ENCODE peak calls at places on chromosomes 3 and 15, in four cellular contexts. O, U, J and C are unnamed samples.

GRCh38 chr3:45464336-45464809 is 76.0 kb downstream of the LARS2 start:
- DNase-seq in U (peak; percentile 5), J (peak; percentile 35), O (no peak), C (no peak)

GRCh38 chr15:63596666-63597032 is 538 bp upstream of the FBXL22 start:
- DNase-seq in U (no peak), O (peak; percentile 34), J (no peak), C (no peak)

GRCh38 chr15:51499379-51499976 is 123.1 kb downstream of the DMXL2 start:
- DNase-seq in J (no peak), O (peak; percentile 28), U (peak; percentile 73), C (peak; percentile 48)

GRCh38 chr3:43497405-43497804 is 124.4 kb downstream of the ANO10 start:
- DNase-seq in J (no peak), O (no peak), U (no peak), C (no peak)

GRCh38 chr3:64260391-64260790 is 35.1 kb upstream of the PRICKLE2 start:
- DNase-seq in U (no peak), O (no peak), J (no peak), C (no peak)

GRCh38 chr3:66480666-66481065 is 20.2 kb downstream of the LRIG1 start:
- DNase-seq in U (no peak), J (peak; percentile 30), O (no peak), C (no peak)

GRCh38 chr3:61858054-61858453 is 296.7 kb downstream of the PTPRG start:
- DNase-seq in U (no peak), J (no peak), O (no peak), C (peak; percentile 12)

GRCh38 chr3:172303941-172304558 is 144.2 kb downstream of the GHSR start:
- DNase-seq in O (no peak), J (no peak), U (no peak), C (no peak)

GRCh38 chr15:55361048-55361447 is 42.0 kb downstream of the PIGB start:
- DNase-seq in J (no peak), O (no peak), U (no peak), C (no peak)

GRCh38 chr15:74400313-74400850 is 32.9 kb upstream of the CYP11A1 start:
- DNase-seq in O (no peak), U (no peak), J (peak; percentile 74), C (no peak)

GRCh38 chr3:123853686-123854372 is 30.3 kb downstream of the MYLK start:
- DNase-seq in U (no peak), O (no peak), J (no peak), C (no peak)
- H3K9me3 ChIP-seq in U (peaks cover 22% of the 10 kb centered on the region), O (no peaks in the 10 kb centered on the region), J (no peaks in the 10 kb centered on the region), C (peaks cover 7% of the 10 kb centered on the region)

DNA sequence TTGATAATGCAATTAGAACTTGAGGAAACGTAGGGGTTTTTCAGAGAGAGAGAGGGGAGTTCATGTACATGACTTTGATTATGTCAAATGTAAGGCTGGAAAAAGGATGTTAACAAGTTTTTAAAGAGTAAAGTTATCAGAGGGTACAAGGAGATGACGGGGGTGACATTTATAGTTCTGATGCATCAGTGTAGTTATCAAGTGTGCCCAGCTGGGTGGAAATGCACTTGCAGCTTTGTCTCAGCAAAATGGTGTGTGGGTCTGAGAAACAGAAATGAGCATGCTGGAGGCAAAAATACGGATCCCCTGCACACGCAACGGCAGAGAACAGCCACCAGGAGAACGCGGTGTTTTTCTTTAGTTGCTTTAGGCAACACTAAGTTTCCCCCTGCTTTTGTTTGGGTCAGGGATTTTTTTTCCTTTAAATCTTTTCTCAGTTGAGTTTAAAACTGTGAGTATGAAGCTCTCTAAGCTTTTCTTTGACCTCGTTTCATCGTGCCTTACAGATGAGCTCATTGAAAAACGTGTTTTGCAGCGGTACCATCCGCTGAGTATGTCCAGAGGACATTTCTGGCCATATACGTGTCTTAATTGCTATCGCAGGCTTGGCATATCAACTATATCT is 205.4 kb downstream of the PDZRN3 start:
- DNase-seq in J (no peak), U (no peak), O (peak; percentile 31), C (peak; percentile 40)
- TF ChIP-seq CTCF in J (peak; percentile 32), U (no peak), O (no peak), C (peak; percentile 19)

GRCh38 chr3:9768376-9768775 is 1.4 kb downstream of the CAMK1 start:
- DNase-seq in J (no peak), O (no peak), U (no peak), C (no peak)
- H3K4me2 ChIP-seq in J (no peak overlapping the region), O (peak overlapping the region; percentile 88), U (peak overlapping the region; percentile 98), C (no peak overlapping the region)

DNA sequence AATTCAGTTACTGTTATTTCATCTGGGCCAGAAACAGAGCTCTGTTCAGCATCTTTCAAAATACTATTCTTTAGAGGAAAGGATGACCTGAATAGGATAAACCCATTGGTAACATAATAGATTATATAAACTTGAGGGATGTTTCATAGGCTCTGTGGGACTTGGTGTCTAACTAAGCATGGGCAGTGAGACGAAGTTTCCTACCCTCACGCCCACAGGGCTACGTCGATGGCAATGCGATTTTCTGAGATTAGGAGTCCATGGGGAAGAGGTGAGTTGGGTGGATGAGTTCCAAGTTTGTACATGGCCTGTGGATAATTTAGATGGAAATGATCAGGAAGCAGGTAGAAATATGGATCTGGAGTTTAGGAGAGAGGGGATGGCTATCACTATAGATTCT is 115.2 kb upstream of the TBL1XR1 start:
- DNase-seq in J (no peak), O (no peak), U (no peak), C (no peak)
- H3K9me3 ChIP-seq in J (peaks cover 7% of the 10 kb centered on the region), O (no peaks in the 10 kb centered on the region), U (no peaks in the 10 kb centered on the region), C (peaks cover 4% of the 10 kb centered on the region)

DNA sequence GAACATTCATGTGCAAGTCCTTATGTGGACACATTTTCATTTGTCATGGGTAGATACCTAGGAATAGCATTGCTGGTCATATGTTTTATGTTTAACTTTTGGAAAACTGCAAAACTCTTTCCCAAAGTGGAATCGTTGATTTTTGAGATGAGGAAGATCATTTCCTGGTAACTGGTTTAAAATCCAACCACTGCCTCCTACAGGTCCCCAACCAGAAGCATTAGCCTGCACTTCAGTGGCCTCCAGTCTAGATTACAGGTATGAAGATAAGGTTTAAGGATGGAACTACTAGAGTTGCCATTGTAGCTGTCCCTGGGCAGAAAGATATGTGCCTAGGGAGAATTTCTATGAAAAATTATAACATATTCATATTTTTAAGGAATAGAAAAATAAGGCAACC is 48.7 kb upstream of the BHLHE40 start:
- DNase-seq in J (no peak), U (no peak), O (no peak), C (no peak)
- TF ChIP-seq CTCF in J (no peak), U (no peak), O (no peak), C (no peak)

GRCh38 chr3:146247906-146248305 is 3.0 kb downstream of the PLSCR4 start:
- DNase-seq in O (no peak), U (no peak), J (no peak), C (no peak)
- H3K4me2 ChIP-seq in O (no peak overlapping the region), U (no peak overlapping the region), J (no peak overlapping the region), C (no peak overlapping the region)

DNA sequence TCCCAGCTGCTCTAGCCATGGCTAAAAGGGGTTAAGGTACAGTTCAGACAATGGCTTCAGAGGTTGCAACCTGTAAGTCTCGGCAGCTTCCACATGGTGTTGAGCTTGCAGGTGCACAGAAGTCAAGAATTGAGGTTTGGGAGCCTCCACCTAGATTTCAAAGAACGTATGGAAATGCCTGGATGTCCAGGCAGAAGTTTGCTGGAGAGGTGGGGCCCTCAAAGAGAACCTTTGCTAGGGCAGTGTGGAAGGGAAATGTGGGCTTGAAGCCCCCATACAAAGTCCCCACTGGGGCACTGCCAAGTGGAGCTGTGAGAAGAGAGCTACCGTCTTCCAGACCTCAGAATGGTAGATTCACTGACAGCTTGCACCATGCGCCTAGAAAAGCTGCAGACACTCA is 73.7 kb downstream of the STT3B start:
- DNase-seq in U (peak; percentile 17), O (no peak), J (peak; percentile 26), C (no peak)
- H3K9me3 ChIP-seq in U (peaks cover 17% of the 10 kb centered on the region), O (no peaks in the 10 kb centered on the region), J (peaks cover 48% of the 10 kb centered on the region), C (peaks cover 6% of the 10 kb centered on the region)

GRCh38 chr3:184229424-184230080 is at the start of gene VWA5B2:
- DNase-seq in U (peak; percentile 57), O (peak; percentile 89), J (peak; percentile 79), C (peak; percentile 43)
- TF ChIP-seq CTCF in U (no peak), O (peak; percentile 3), J (peak; percentile 37), C (no peak)

DNA sequence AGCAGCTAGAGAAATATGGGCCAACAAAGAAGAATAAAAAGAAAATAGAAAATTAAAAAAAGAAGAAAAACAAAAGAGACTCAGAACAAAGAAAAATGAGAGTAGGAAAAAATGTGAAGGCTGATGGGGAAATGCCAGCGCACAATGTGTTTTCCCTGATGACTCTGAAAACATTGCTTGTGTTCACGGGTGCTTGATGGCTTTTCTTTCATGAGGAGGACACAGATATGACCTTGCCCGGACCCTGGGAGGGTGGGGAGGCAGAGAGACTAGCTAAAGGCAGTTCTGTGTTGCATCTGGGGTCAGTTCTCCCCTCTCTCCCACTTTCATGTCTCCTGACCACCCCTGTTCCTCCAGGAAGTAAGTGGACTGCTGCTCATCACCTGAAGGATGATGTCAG is 125.9 kb downstream of the MOBP start:
- DNase-seq in J (no peak), U (no peak), O (no peak), C (no peak)
- H3K4me2 ChIP-seq in J (no peak overlapping the region), U (no peak overlapping the region), O (no peak overlapping the region), C (no peak overlapping the region)